ENCODE peak calls at places on chromosomes 7 and 10, in five cellular contexts. One of them, this sample, is unnamed.

GRCh38 chr7:27377988-27378387 is 135.4 kb downstream of the EVX1 start:
- DNase-seq in fibroblast of the aortic adventitia: no peak
- DNase-seq in Calu3: no peak
- DNase-seq in hippocampal formation: no peak
- DNase-seq in T-cell: no peak
- DNase-seq in this sample: no peak

GRCh38 chr7:44398953-44399574 is 73.7 kb upstream of the CAMK2B start:
- DNase-seq in Calu3: no peak
- DNase-seq in fibroblast of the aortic adventitia: no peak
- DNase-seq in T-cell: no peak
- DNase-seq in hippocampal formation: no peak
- DNase-seq in this sample: peak

GRCh38 chr10:117198088-117198487 is 799 bp downstream of the KCNK18 start:
- DNase-seq in Calu3: no peak
- DNase-seq in T-cell: no peak
- DNase-seq in fibroblast of the aortic adventitia: no peak
- DNase-seq in hippocampal formation: no peak
- DNase-seq in this sample: no peak

GRCh38 chr10:23522345-23522744 is 83.5 kb downstream of the OTUD1 start:
- DNase-seq in T-cell: no peak
- DNase-seq in Calu3: peak
- DNase-seq in fibroblast of the aortic adventitia: peak
- DNase-seq in hippocampal formation: no peak
- DNase-seq in this sample: peak

GRCh38 chr7:50281680-50282445 is 22.7 kb upstream of the IKZF1 start:
- DNase-seq in T-cell: no peak
- DNase-seq in Calu3: no peak
- DNase-seq in hippocampal formation: peak
- DNase-seq in fibroblast of the aortic adventitia: no peak
- DNase-seq in this sample: no peak

GRCh38 chr10:106967482-106967881 is 197.0 kb downstream of the SORCS1 start:
- DNase-seq in T-cell: no peak
- DNase-seq in Calu3: no peak
- DNase-seq in hippocampal formation: no peak
- DNase-seq in fibroblast of the aortic adventitia: no peak
- DNase-seq in this sample: no peak

GRCh38 chr10:110512461-110513187 is 14.9 kb downstream of the DUSP5 start:
- DNase-seq in T-cell: no peak
- DNase-seq in hippocampal formation: no peak
- DNase-seq in Calu3: no peak
- DNase-seq in fibroblast of the aortic adventitia: peak
- DNase-seq in this sample: peak

GRCh38 chr10:667096-667495 is 22.4 kb downstream of the DIP2C start:
- DNase-seq in T-cell: no peak
- DNase-seq in hippocampal formation: no peak
- DNase-seq in fibroblast of the aortic adventitia: no peak
- DNase-seq in Calu3: no peak
- DNase-seq in this sample: no peak

GRCh38 chr7:102119213-102119651 is 167.4 kb upstream of the SH2B2 start:
- DNase-seq in T-cell: no peak
- DNase-seq in hippocampal formation: peak
- DNase-seq in fibroblast of the aortic adventitia: no peak
- DNase-seq in Calu3: no peak
- DNase-seq in this sample: no peak

GRCh38 chr10:11183000-11183399 is 165.3 kb downstream of the CELF2 start:
- DNase-seq in hippocampal formation: no peak
- DNase-seq in T-cell: no peak
- DNase-seq in fibroblast of the aortic adventitia: no peak
- DNase-seq in Calu3: no peak
- DNase-seq in this sample: no peak

GRCh38 chr10:60362461-60362860 is 27.2 kb downstream of the ANK3 start:
- DNase-seq in T-cell: no peak
- DNase-seq in hippocampal formation: no peak
- DNase-seq in Calu3: no peak
- DNase-seq in fibroblast of the aortic adventitia: no peak
- DNase-seq in this sample: no peak

GRCh38 chr10:113867904-113868303 is 13.4 kb downstream of the NHLRC2 start:
- DNase-seq in T-cell: no peak
- DNase-seq in Calu3: no peak
- DNase-seq in hippocampal formation: no peak
- DNase-seq in fibroblast of the aortic adventitia: no peak
- DNase-seq in this sample: no peak

GRCh38 chr10:1142596-1142995 is 86.4 kb downstream of the WDR37 start:
- DNase-seq in fibroblast of the aortic adventitia: no peak
- DNase-seq in Calu3: no peak
- DNase-seq in T-cell: no peak
- DNase-seq in hippocampal formation: peak
- DNase-seq in this sample: peak

GRCh38 chr7:166370-167060 is 25.9 kb upstream of the FAM20C start:
- DNase-seq in fibroblast of the aortic adventitia: no peak
- DNase-seq in hippocampal formation: no peak
- DNase-seq in T-cell: no peak
- DNase-seq in Calu3: no peak
- DNase-seq in this sample: peak

GRCh38 chr7:121385800-121386179 is 10.3 kb downstream of the FAM3C start:
- DNase-seq in Calu3: no peak
- DNase-seq in fibroblast of the aortic adventitia: no peak
- DNase-seq in T-cell: no peak
- DNase-seq in hippocampal formation: no peak
- DNase-seq in this sample: peak

GRCh38 chr10:130354555-130354954 is 218.4 kb downstream of the GLRX3 start:
- DNase-seq in hippocampal formation: no peak
- DNase-seq in Calu3: no peak
- DNase-seq in T-cell: no peak
- DNase-seq in fibroblast of the aortic adventitia: no peak
- DNase-seq in this sample: no peak

GRCh38 chr7:128148676-128149075 is 92.4 kb upstream of the LEP start:
- DNase-seq in fibroblast of the aortic adventitia: no peak
- DNase-seq in Calu3: peak
- DNase-seq in T-cell: no peak
- DNase-seq in hippocampal formation: no peak
- DNase-seq in this sample: peak

GRCh38 chr7:106070567-106071254 is 41.4 kb downstream of the SYPL1 start:
- DNase-seq in T-cell: no peak
- DNase-seq in Calu3: no peak
- DNase-seq in fibroblast of the aortic adventitia: no peak
- DNase-seq in hippocampal formation: no peak
- DNase-seq in this sample: no peak

GRCh38 chr10:112135604-112136003 is 48.0 kb downstream of the GPAM start:
- DNase-seq in T-cell: no peak
- DNase-seq in Calu3: no peak
- DNase-seq in hippocampal formation: no peak
- DNase-seq in fibroblast of the aortic adventitia: no peak
- DNase-seq in this sample: no peak

GRCh38 chr10:24209421-24209770 is 458 bp downstream of the KIAA1217 start:
- DNase-seq in T-cell: no peak
- DNase-seq in Calu3: no peak
- DNase-seq in fibroblast of the aortic adventitia: peak
- DNase-seq in hippocampal formation: no peak
- DNase-seq in this sample: peak

GRCh38 chr10:86261470-86261869 is 105.1 kb downstream of the GRID1 start:
- DNase-seq in fibroblast of the aortic adventitia: no peak
- DNase-seq in hippocampal formation: no peak
- DNase-seq in Calu3: no peak
- DNase-seq in T-cell: no peak
- DNase-seq in this sample: no peak

GRCh38 chr10:78513330-78513729 is 479.7 kb downstream of the RPS24 start:
- DNase-seq in Calu3: no peak
- DNase-seq in T-cell: no peak
- DNase-seq in hippocampal formation: no peak
- DNase-seq in fibroblast of the aortic adventitia: no peak
- DNase-seq in this sample: peak

GRCh38 chr10:80154978-80155695 is 22.6 kb downstream of the PLAC9 start:
- DNase-seq in hippocampal formation: no peak
- DNase-seq in fibroblast of the aortic adventitia: peak
- DNase-seq in T-cell: no peak
- DNase-seq in Calu3: no peak
- DNase-seq in this sample: peak

GRCh38 chr10:110859947-110860376 is 11.8 kb upstream of the PDCD4 start:
- DNase-seq in hippocampal formation: no peak
- DNase-seq in fibroblast of the aortic adventitia: peak
- DNase-seq in T-cell: no peak
- DNase-seq in Calu3: no peak
- DNase-seq in this sample: peak

GRCh38 chr7:86911703-86912102 is 147.8 kb downstream of the ELAPOR2 start:
- DNase-seq in hippocampal formation: no peak
- DNase-seq in fibroblast of the aortic adventitia: no peak
- DNase-seq in T-cell: no peak
- DNase-seq in Calu3: no peak
- DNase-seq in this sample: no peak

GRCh38 chr10:60893231-60893630 is 50.8 kb downstream of the RHOBTB1 start:
- DNase-seq in T-cell: no peak
- DNase-seq in fibroblast of the aortic adventitia: no peak
- DNase-seq in Calu3: no peak
- DNase-seq in hippocampal formation: no peak
- DNase-seq in this sample: no peak

GRCh38 chr10:2897619-2898508 is 169.5 kb upstream of the PFKP start:
- DNase-seq in hippocampal formation: no peak
- DNase-seq in Calu3: no peak
- DNase-seq in T-cell: no peak
- DNase-seq in fibroblast of the aortic adventitia: peak
- DNase-seq in this sample: no peak

GRCh38 chr10:690227-691161 is 1.0 kb upstream of the DIP2C start:
- DNase-seq in T-cell: no peak
- DNase-seq in hippocampal formation: no peak
- DNase-seq in Calu3: no peak
- DNase-seq in fibroblast of the aortic adventitia: no peak
- DNase-seq in this sample: no peak

GRCh38 chr7:88789480-88790064 is 6.0 kb downstream of the TEX47 start:
- DNase-seq in fibroblast of the aortic adventitia: peak
- DNase-seq in hippocampal formation: no peak
- DNase-seq in Calu3: peak
- DNase-seq in T-cell: no peak
- DNase-seq in this sample: peak

GRCh38 chr7:134920026-134920758 is 66.1 kb upstream of the AGBL3 start:
- DNase-seq in Calu3: no peak
- DNase-seq in fibroblast of the aortic adventitia: peak
- DNase-seq in T-cell: no peak
- DNase-seq in hippocampal formation: no peak
- DNase-seq in this sample: peak

GRCh38 chr7:3106353-3106752 is 62.7 kb upstream of the CARD11 start:
- DNase-seq in T-cell: no peak
- DNase-seq in Calu3: no peak
- DNase-seq in fibroblast of the aortic adventitia: no peak
- DNase-seq in hippocampal formation: no peak
- DNase-seq in this sample: no peak

GRCh38 chr10:49844775-49845561 is 82.8 kb upstream of the OGDHL start:
- DNase-seq in fibroblast of the aortic adventitia: peak
- DNase-seq in Calu3: peak
- DNase-seq in T-cell: no peak
- DNase-seq in hippocampal formation: no peak
- DNase-seq in this sample: peak

GRCh38 chr10:103709341-103709920 is 145.9 kb downstream of the SH3PXD2A start:
- DNase-seq in fibroblast of the aortic adventitia: peak
- DNase-seq in hippocampal formation: peak
- DNase-seq in Calu3: no peak
- DNase-seq in T-cell: no peak
- DNase-seq in this sample: peak

GRCh38 chr7:69436944-69437343 is 161.3 kb upstream of the AUTS2 start:
- DNase-seq in fibroblast of the aortic adventitia: no peak
- DNase-seq in hippocampal formation: no peak
- DNase-seq in T-cell: no peak
- DNase-seq in Calu3: no peak
- DNase-seq in this sample: no peak

GRCh38 chr10:112519129-112519761 is 72.2 kb downstream of the VTI1A start:
- DNase-seq in hippocampal formation: no peak
- DNase-seq in Calu3: no peak
- DNase-seq in fibroblast of the aortic adventitia: no peak
- DNase-seq in T-cell: no peak
- DNase-seq in this sample: no peak

GRCh38 chr7:73606801-73607691 is 17.3 kb downstream of the MLXIPL start:
- DNase-seq in Calu3: peak
- DNase-seq in T-cell: peak
- DNase-seq in hippocampal formation: peak
- DNase-seq in fibroblast of the aortic adventitia: peak
- DNase-seq in this sample: peak

GRCh38 chr7:125279956-125280355 is 350.3 kb upstream of the POT1 start:
- DNase-seq in Calu3: no peak
- DNase-seq in T-cell: no peak
- DNase-seq in fibroblast of the aortic adventitia: no peak
- DNase-seq in hippocampal formation: no peak
- DNase-seq in this sample: no peak

This sample was measured in choroid plexus epithelial cell.